ENCODE peak calls at places on chromosomes 3 and 15, in seven cellular contexts. One of them, this sample, is unnamed.

GRCh38 chr15:63372018-63372705 is 9.5 kb downstream of the CA12 start:
- DNase-seq in GM23338: no peak
- DNase-seq in SK-N-SH: no peak
- DNase-seq in transverse colon: no peak
- DNase-seq in sigmoid colon: peak
- DNase-seq in spleen: no peak
- DNase-seq in HCT116: peak
- DNase-seq in this sample: no peak

GRCh38 chr3:53190659-53191058 is 29.6 kb downstream of the PRKCD start:
- DNase-seq in GM23338: no peak
- DNase-seq in SK-N-SH: no peak
- DNase-seq in transverse colon: no peak
- DNase-seq in sigmoid colon: no peak
- DNase-seq in spleen: no peak
- DNase-seq in HCT116: no peak
- DNase-seq in this sample: no peak

GRCh38 chr15:68208641-68209240 is 3.6 kb upstream of the CALML4 start:
- DNase-seq in GM23338: no peak
- DNase-seq in SK-N-SH: no peak
- DNase-seq in transverse colon: no peak
- DNase-seq in sigmoid colon: peak
- DNase-seq in spleen: no peak
- DNase-seq in HCT116: no peak
- DNase-seq in this sample: no peak

GRCh38 chr3:99626415-99626788 is 12.0 kb upstream of the COL8A1 start:
- DNase-seq in GM23338: no peak
- DNase-seq in SK-N-SH: no peak
- DNase-seq in transverse colon: no peak
- DNase-seq in sigmoid colon: no peak
- DNase-seq in spleen: no peak
- DNase-seq in HCT116: no peak
- DNase-seq in this sample: no peak

GRCh38 chr3:167886690-167887089 is 151.2 kb downstream of the SERPINI1 start:
- DNase-seq in GM23338: no peak
- DNase-seq in SK-N-SH: no peak
- DNase-seq in transverse colon: no peak
- DNase-seq in sigmoid colon: no peak
- DNase-seq in spleen: no peak
- DNase-seq in HCT116: no peak
- DNase-seq in this sample: no peak

GRCh38 chr3:4501991-4502390 is 8.8 kb downstream of the ITPR1 start:
- DNase-seq in GM23338: no peak
- DNase-seq in SK-N-SH: no peak
- DNase-seq in transverse colon: peak
- DNase-seq in sigmoid colon: no peak
- DNase-seq in spleen: no peak
- DNase-seq in HCT116: no peak
- DNase-seq in this sample: no peak

GRCh38 chr15:94674251-94674650 is 442.9 kb downstream of the MCTP2 start:
- DNase-seq in GM23338: no peak
- DNase-seq in SK-N-SH: no peak
- DNase-seq in transverse colon: no peak
- DNase-seq in sigmoid colon: no peak
- DNase-seq in spleen: no peak
- DNase-seq in HCT116: no peak
- DNase-seq in this sample: no peak

GRCh38 chr3:196708467-196708866 is 3.6 kb downstream of the CEP19 start:
- DNase-seq in GM23338: no peak
- DNase-seq in SK-N-SH: no peak
- DNase-seq in transverse colon: no peak
- DNase-seq in sigmoid colon: no peak
- DNase-seq in spleen: no peak
- DNase-seq in HCT116: no peak
- DNase-seq in this sample: no peak

GRCh38 chr3:115615001-115615447 is 8.3 kb upstream of the GAP43 start:
- DNase-seq in GM23338: peak
- DNase-seq in SK-N-SH: no peak
- DNase-seq in transverse colon: no peak
- DNase-seq in sigmoid colon: no peak
- DNase-seq in spleen: no peak
- DNase-seq in HCT116: peak
- DNase-seq in this sample: no peak

GRCh38 chr3:40516201-40516600 is 8.6 kb upstream of the ZNF621 start:
- DNase-seq in GM23338: no peak
- DNase-seq in SK-N-SH: no peak
- DNase-seq in transverse colon: no peak
- DNase-seq in sigmoid colon: no peak
- DNase-seq in spleen: no peak
- DNase-seq in HCT116: no peak
- DNase-seq in this sample: no peak

GRCh38 chr3:13040381-13041074 is 32.7 kb downstream of the IQSEC1 start:
- DNase-seq in GM23338: no peak
- DNase-seq in SK-N-SH: peak
- DNase-seq in transverse colon: peak
- DNase-seq in sigmoid colon: no peak
- DNase-seq in spleen: peak
- DNase-seq in HCT116: no peak
- DNase-seq in this sample: no peak

GRCh38 chr3:56858331-56858730 is 56.6 kb upstream of the ARHGEF3 start:
- DNase-seq in GM23338: no peak
- DNase-seq in SK-N-SH: no peak
- DNase-seq in transverse colon: no peak
- DNase-seq in sigmoid colon: no peak
- DNase-seq in spleen: no peak
- DNase-seq in HCT116: no peak
- DNase-seq in this sample: no peak

GRCh38 chr15:70421197-70421482 is 323.4 kb upstream of the TLE3 start:
- DNase-seq in GM23338: no peak
- DNase-seq in SK-N-SH: no peak
- DNase-seq in transverse colon: no peak
- DNase-seq in sigmoid colon: no peak
- DNase-seq in spleen: no peak
- DNase-seq in HCT116: no peak
- DNase-seq in this sample: peak

GRCh38 chr3:40620151-40620550 is 95.4 kb downstream of the ZNF621 start:
- DNase-seq in GM23338: no peak
- DNase-seq in SK-N-SH: no peak
- DNase-seq in transverse colon: no peak
- DNase-seq in sigmoid colon: no peak
- DNase-seq in spleen: no peak
- DNase-seq in HCT116: no peak
- DNase-seq in this sample: no peak

GRCh38 chr15:46277994-46278885 is 643.4 kb downstream of the SQOR start:
- DNase-seq in GM23338: no peak
- DNase-seq in SK-N-SH: peak
- DNase-seq in transverse colon: no peak
- DNase-seq in sigmoid colon: no peak
- DNase-seq in spleen: no peak
- DNase-seq in HCT116: no peak
- DNase-seq in this sample: no peak

GRCh38 chr15:74799255-74799842 is 13.3 kb upstream of the LMAN1L start:
- DNase-seq in GM23338: no peak
- DNase-seq in SK-N-SH: no peak
- DNase-seq in transverse colon: no peak
- DNase-seq in sigmoid colon: peak
- DNase-seq in spleen: peak
- DNase-seq in HCT116: no peak
- DNase-seq in this sample: no peak

GRCh38 chr15:74798388-74799254 is 14.0 kb upstream of the LMAN1L start:
- DNase-seq in GM23338: no peak
- DNase-seq in SK-N-SH: no peak
- DNase-seq in transverse colon: peak
- DNase-seq in sigmoid colon: peak
- DNase-seq in spleen: peak
- DNase-seq in HCT116: no peak
- DNase-seq in this sample: peak

GRCh38 chr15:74800559-74801094 is 12.0 kb upstream of the LMAN1L start:
- DNase-seq in GM23338: no peak
- DNase-seq in SK-N-SH: no peak
- DNase-seq in transverse colon: no peak
- DNase-seq in sigmoid colon: no peak
- DNase-seq in spleen: peak
- DNase-seq in HCT116: no peak
- DNase-seq in this sample: no peak

GRCh38 chr15:74801311-74801997 is 11.2 kb upstream of the LMAN1L start:
- DNase-seq in GM23338: no peak
- DNase-seq in SK-N-SH: no peak
- DNase-seq in transverse colon: no peak
- DNase-seq in sigmoid colon: no peak
- DNase-seq in spleen: no peak
- DNase-seq in HCT116: no peak
- DNase-seq in this sample: no peak

DNA sequence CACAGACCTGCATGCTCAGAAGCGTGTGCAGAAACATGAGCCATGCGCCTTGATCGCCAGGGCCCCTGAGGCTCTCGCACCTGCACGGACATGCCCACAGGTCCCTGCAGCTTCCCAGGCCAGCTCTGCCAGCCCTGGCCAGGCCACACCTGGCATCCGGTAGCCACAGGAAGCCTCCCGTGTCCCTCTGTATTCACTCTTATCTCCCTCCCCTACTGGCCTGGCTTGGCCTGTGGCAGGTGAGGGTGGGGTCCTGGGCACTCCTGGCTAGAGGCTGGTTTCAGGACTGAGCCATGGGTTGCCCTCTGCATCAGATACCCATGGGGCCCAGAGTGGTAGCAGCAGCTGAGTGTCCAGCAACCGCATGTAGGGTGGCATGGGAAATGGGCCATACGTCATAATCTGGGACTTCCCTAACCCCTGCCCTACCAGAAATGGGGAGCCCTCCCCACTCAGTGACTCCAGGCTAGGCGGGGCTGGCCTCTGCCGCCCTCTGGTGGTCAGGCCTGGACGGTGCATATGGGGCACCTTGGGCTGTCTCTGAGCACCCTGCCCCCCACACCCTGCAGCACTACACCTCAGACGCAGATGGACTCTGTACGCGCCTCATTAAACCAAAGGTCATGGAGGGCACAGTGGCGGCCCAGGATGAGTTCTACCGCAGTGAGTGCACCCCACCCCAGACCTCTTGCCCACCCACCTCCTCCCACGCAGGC is 12.6 kb upstream of the LMAN1L start:
- DNase-seq in GM23338: peak
- DNase-seq in SK-N-SH: peak
- DNase-seq in transverse colon: peak
- DNase-seq in sigmoid colon: peak
- DNase-seq in spleen: peak
- DNase-seq in HCT116: peak
- DNase-seq in this sample: peak
- TF ChIP-seq POLR2AphosphoS5 in GM23338: no peak
- TF ChIP-seq POLR2AphosphoS5 in SK-N-SH: no peak
- TF ChIP-seq POLR2AphosphoS5 in transverse colon: no peak
- TF ChIP-seq POLR2AphosphoS5 in sigmoid colon: no peak
- TF ChIP-seq POLR2AphosphoS5 in spleen: peak
- TF ChIP-seq POLR2AphosphoS5 in HCT116: peak
- TF ChIP-seq POLR2AphosphoS5 in this sample: no peak

DNA sequence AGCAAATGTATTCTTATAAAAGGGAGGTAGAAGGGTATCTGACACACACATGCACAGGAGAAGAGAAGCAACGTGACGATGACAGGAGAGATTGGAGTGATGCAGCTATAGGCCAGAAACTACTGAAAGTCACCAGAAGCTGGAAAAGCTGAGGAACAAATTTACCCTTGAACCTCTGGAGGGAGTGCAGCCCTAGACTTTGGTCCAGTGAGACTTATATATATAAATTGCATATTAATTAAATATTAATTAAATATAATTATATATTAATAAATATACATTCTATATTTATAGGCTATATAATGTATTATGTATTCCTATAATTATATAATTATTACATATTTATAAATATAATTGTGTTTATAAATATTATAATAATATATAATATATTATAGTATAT is 96.5 kb upstream of the LMCD1 start:
- DNase-seq in GM23338: no peak
- DNase-seq in SK-N-SH: no peak
- DNase-seq in transverse colon: no peak
- DNase-seq in sigmoid colon: no peak
- DNase-seq in spleen: no peak
- DNase-seq in HCT116: no peak
- DNase-seq in this sample: no peak
- TF ChIP-seq CTCF in GM23338: no peak
- TF ChIP-seq CTCF in SK-N-SH: no peak
- TF ChIP-seq CTCF in transverse colon: no peak
- TF ChIP-seq CTCF in sigmoid colon: no peak
- TF ChIP-seq CTCF in spleen: no peak
- TF ChIP-seq CTCF in HCT116: no peak
- TF ChIP-seq CTCF in this sample: no peak

GRCh38 chr3:49024449-49024848 is 2.5 kb downstream of the NDUFAF3 start:
- DNase-seq in GM23338: no peak
- DNase-seq in SK-N-SH: no peak
- DNase-seq in transverse colon: no peak
- DNase-seq in sigmoid colon: no peak
- DNase-seq in spleen: no peak
- DNase-seq in HCT116: no peak
- DNase-seq in this sample: no peak

GRCh38 chr3:49022751-49023171 is 840 bp downstream of the NDUFAF3 start:
- DNase-seq in GM23338: peak
- DNase-seq in SK-N-SH: peak
- DNase-seq in transverse colon: no peak
- DNase-seq in sigmoid colon: peak
- DNase-seq in spleen: no peak
- DNase-seq in HCT116: no peak
- DNase-seq in this sample: no peak

GRCh38 chr3:49025005-49025792 is 3.3 kb downstream of the NDUFAF3 start:
- DNase-seq in GM23338: no peak
- DNase-seq in SK-N-SH: peak
- DNase-seq in transverse colon: no peak
- DNase-seq in sigmoid colon: no peak
- DNase-seq in spleen: no peak
- DNase-seq in HCT116: no peak
- DNase-seq in this sample: no peak

GRCh38 chr3:49021813-49022720 is at the start of gene NDUFAF3:
- DNase-seq in GM23338: peak
- DNase-seq in SK-N-SH: peak
- DNase-seq in transverse colon: peak
- DNase-seq in sigmoid colon: peak
- DNase-seq in spleen: peak
- DNase-seq in HCT116: peak
- DNase-seq in this sample: peak

GRCh38 chr3:49023775-49024174 is 1.9 kb downstream of the NDUFAF3 start:
- DNase-seq in GM23338: no peak
- DNase-seq in SK-N-SH: no peak
- DNase-seq in transverse colon: no peak
- DNase-seq in sigmoid colon: no peak
- DNase-seq in spleen: no peak
- DNase-seq in HCT116: no peak
- DNase-seq in this sample: no peak
- TF ChIP-seq POLR2AphosphoS5 in GM23338: no peak
- TF ChIP-seq POLR2AphosphoS5 in SK-N-SH: no peak
- TF ChIP-seq POLR2AphosphoS5 in transverse colon: no peak
- TF ChIP-seq POLR2AphosphoS5 in sigmoid colon: no peak
- TF ChIP-seq POLR2AphosphoS5 in spleen: no peak
- TF ChIP-seq POLR2AphosphoS5 in HCT116: peak
- TF ChIP-seq POLR2AphosphoS5 in this sample: no peak

DNA sequence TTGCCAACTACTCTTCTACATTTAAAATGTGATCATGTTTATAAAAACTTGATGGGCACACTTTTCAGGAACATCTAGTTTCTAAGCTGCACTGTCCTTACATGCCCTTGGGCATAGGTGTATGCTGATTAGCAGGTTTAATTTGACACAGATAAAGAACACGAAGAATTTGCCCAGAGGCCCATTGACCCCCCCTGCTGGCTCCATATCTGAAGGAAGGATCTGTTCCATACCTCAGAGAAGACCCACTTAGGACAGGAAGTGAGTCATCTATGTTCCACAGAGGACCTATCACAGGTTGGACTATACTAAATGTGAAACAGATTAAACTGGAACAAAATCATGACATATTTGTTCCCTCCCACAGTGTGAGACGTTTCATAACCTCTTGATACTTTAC is 92.8 kb upstream of the LPP start:
- DNase-seq in GM23338: peak
- DNase-seq in SK-N-SH: no peak
- DNase-seq in transverse colon: peak
- DNase-seq in sigmoid colon: no peak
- DNase-seq in spleen: no peak
- DNase-seq in HCT116: peak
- DNase-seq in this sample: no peak
- TF ChIP-seq CTCF in GM23338: no peak
- TF ChIP-seq CTCF in SK-N-SH: no peak
- TF ChIP-seq CTCF in transverse colon: no peak
- TF ChIP-seq CTCF in sigmoid colon: no peak
- TF ChIP-seq CTCF in spleen: no peak
- TF ChIP-seq CTCF in HCT116: no peak
- TF ChIP-seq CTCF in this sample: no peak

This sample was measured in stomach.